ENCODE peak calls at places on chromosomes 12 and 14, in eight cellular contexts. R is spleen, U is HCT116, G is colonic mucosa, L is ovary, P is A673, A is adrenal gland, T is esophagus squamous epithelium. Z is an unnamed sample. For H3K4me1, the result is how much of the 10 kb centered on the place peaks cover.

GRCh38 chr12:133080619-133081407 is at the start of gene ZNF140:
- DNase-seq in T (peak), A (peak), U (no peak), R (peak), G (peak), L (peak), P (peak), Z (peak)

GRCh38 chr12:112894128-112894527 is 12.6 kb upstream of the OAS1 start:
- DNase-seq in L (no peak), G (no peak), P (no peak), U (no peak), A (no peak), T (no peak), R (no peak), Z (no peak)

GRCh38 chr12:62210422-62210821 is 49.8 kb upstream of the USP15 start:
- DNase-seq in P (peak), L (no peak), R (no peak), U (peak), T (no peak), G (no peak), A (peak), Z (no peak)

GRCh38 chr14:77124345-77125274 is 17.0 kb downstream of the ZDHHC22 start:
- DNase-seq in R (peak), L (no peak), P (peak), G (peak), A (peak), U (no peak), T (no peak), Z (no peak)

GRCh38 chr14:105465209-105466031 is 9.2 kb upstream of the CRIP2 start:
- DNase-seq in L (no peak), G (no peak), A (no peak), U (no peak), T (no peak), P (peak), R (no peak), Z (no peak)

GRCh38 chr12:107400686-107401447 is 284.7 kb upstream of the PWP1 start:
- DNase-seq in G (no peak), U (no peak), A (no peak), R (no peak), T (no peak), P (peak), L (no peak), Z (no peak)

GRCh38 chr12:111368684-111369495 is at the start of gene PHETA1:
- DNase-seq in A (peak), G (peak), T (peak), P (peak), U (peak), L (peak), R (peak), Z (peak)

GRCh38 chr12:55974308-55974724 is 438 bp downstream of the RAB5B start:
- DNase-seq in T (no peak), P (peak), A (peak), L (no peak), G (peak), R (no peak), U (no peak), Z (no peak)

GRCh38 chr14:65413739-65414045 is 1.2 kb downstream of the FUT8 start:
- DNase-seq in A (no peak), R (no peak), T (no peak), G (peak), U (no peak), L (no peak), P (no peak), Z (no peak)

GRCh38 chr12:105083041-105083440 is 1.2 kb downstream of the ALDH1L2 start:
- DNase-seq in R (no peak), G (no peak), L (no peak), P (no peak), A (no peak), T (no peak), U (no peak), Z (no peak)
- H3K4me3 ChIP-seq in R (no peak), G (no peak), L (no peak), P (peak), A (no peak), T (peak), U (no peak), Z (no peak)

DNA sequence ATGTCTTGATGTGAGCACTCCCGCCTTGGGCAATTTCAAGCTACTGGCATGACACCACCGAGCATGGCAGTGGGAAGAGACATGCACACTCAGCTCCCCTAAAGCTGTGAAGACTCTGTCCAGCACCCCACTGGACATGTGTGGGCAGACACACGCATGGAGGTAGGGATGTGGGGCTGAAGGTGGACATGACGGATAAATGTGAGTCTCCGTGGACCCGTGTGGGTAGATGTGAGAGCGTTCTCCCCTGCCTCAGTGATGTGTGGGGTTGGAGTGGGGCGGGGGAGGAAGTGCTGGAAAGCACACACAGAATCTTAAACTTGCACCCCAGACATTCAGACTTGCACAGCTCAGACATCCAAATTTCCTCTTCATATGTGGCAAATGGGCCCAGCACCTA is 12.6 kb downstream of the SLC6A12 start:
- DNase-seq in R (peak), U (no peak), L (no peak), P (no peak), G (no peak), A (no peak), T (no peak), Z (no peak)
- H3K27ac ChIP-seq in R (no peak), U (no peak), L (no peak), P (no peak), G (no peak), A (no peak), T (no peak), Z (no peak)

GRCh38 chr14:61238611-61239010 is 42.5 kb downstream of the TMEM30B start:
- DNase-seq in U (no peak), L (no peak), R (no peak), G (no peak), A (no peak), T (no peak), P (no peak), Z (no peak)
- H3K4me1 ChIP-seq in U (under half), L (under half), R (under half), G (under half), A (under half), T (under half), P (under half), Z (under half)

DNA sequence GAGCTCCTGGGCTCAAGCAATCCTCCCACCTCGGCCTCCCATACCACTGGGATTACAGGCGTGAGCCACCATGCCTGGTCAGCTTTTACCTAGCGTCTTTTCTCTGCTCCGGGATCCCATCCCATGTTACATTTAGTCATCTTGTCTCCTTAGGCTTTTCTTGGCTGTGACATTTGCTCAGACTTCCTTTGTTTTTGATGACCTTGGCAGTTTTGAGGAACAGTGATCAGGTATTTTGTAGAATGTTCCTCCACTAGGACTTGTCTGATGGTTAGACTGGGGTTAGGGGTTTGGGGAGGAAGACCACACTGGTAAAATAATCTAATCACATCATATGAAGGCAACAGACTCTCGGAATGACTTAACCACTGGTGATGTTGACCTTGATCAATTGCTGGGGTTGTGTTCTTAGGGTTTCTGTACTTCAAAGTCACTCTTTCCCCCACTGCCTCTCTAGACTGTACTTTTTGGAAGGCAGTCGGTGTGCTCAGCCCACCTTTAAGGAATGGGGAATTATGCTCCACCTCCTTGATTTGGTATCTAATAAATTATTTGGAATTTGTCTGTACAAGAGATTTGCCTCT is 48.4 kb downstream of the RIN3 start:
- DNase-seq in U (no peak), L (no peak), P (no peak), G (no peak), T (no peak), A (no peak), R (no peak), Z (no peak)
- H3K4me3 ChIP-seq in U (no peak), L (no peak), P (no peak), G (no peak), T (no peak), A (no peak), R (no peak), Z (no peak)

GRCh38 chr12:21831671-21832357 is 57.3 kb upstream of the KCNJ8 start:
- DNase-seq in R (no peak), A (no peak), G (no peak), L (peak), T (no peak), U (no peak), P (no peak), Z (no peak)
- H3K27ac ChIP-seq in R (no peak), A (no peak), G (no peak), L (peak), T (peak), U (no peak), P (no peak), Z (no peak)

DNA sequence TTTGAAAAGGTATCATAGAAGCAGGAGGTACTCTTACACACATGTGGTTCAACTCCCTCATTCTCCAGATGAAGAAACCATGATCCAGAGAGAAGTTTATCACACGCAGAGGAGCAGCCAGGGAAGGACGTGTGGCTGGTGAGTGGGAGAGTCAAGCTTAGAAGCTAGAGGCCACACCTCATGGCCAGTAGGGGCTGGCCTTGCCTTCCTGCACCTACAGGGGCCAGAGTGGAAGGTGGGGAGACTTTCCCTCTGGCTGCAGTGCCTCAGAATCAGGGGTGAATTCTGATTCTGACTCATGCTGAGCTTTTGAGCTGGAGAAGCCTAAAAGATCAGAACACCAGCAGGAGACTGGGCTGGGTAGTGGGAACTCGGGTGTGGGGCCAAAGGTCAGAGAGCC is 1067.9 kb downstream of the BCL11B start:
- DNase-seq in T (no peak), A (no peak), L (no peak), U (no peak), R (no peak), G (no peak), P (no peak), Z (no peak)
- H3K4me1 ChIP-seq in T (under half), A (under half), L (under half), U (under half), R (under half), G (under half), P (under half), Z (under half)

DNA sequence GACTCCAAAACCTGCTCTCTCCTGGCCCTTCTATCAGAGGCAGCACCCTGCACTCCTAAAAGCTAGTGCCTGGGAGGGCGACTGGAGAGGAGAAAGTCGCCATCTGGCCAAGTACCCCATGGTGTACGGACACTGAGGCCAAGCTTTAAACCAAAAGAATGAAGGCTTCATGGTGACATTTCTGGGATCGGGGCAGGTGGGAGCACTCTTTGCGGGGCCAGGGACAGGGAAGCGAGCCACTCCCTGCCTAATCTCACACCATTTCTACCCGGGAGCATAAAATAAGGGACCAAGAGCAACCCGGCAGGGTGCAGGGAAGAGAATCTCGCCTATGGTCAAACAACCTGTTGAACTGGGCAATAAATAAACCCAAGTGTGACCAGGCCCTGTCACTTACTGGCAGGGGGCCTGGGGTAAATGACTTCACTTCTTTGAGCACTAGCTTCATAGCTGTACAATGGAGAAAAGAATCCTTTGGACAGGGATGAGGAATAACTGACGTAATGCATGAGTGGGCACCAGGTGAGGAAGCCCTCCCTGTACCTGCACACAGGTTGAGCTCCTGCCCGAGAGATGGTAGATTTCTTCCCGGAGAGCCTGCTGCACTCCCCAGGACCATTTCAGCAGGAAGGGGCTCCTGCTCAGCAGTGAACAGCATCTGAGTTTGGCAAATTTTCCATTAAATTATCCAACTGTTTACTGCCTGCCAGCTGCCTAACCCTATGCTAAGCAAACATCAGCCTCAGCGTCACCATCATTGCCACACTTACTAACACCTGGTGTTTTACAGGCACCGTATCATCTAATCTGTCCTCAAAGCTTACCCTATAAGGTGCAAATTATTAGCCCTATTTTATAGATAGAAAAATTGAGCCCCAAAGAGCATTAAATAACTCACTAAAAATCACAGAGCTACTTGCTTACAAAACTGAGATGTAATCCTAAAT is 2.0 kb downstream of the SERPINA1 start:
- DNase-seq in L (no peak), G (no peak), U (no peak), A (no peak), T (no peak), R (no peak), P (no peak), Z (no peak)
- H3K4me3 ChIP-seq in L (no peak), G (no peak), U (no peak), A (no peak), T (no peak), R (no peak), P (no peak), Z (no peak)

GRCh38 chr12:14390885-14391530 is 25.5 kb downstream of the ATF7IP start:
- DNase-seq in U (no peak), L (no peak), P (no peak), T (no peak), G (no peak), R (no peak), A (no peak), Z (no peak)

GRCh38 chr12:14393736-14394135 is 28.3 kb downstream of the ATF7IP start:
- DNase-seq in P (no peak), G (no peak), R (no peak), T (no peak), U (no peak), L (no peak), A (no peak), Z (no peak)

GRCh38 chr12:14387472-14387871 is 22.0 kb downstream of the ATF7IP start:
- DNase-seq in U (no peak), R (no peak), A (no peak), G (no peak), T (no peak), L (no peak), P (no peak), Z (no peak)

GRCh38 chr12:14394317-14395058 is 29.0 kb downstream of the ATF7IP start:
- DNase-seq in L (no peak), A (peak), P (peak), R (no peak), U (peak), G (peak), T (no peak), Z (no peak)

DNA sequence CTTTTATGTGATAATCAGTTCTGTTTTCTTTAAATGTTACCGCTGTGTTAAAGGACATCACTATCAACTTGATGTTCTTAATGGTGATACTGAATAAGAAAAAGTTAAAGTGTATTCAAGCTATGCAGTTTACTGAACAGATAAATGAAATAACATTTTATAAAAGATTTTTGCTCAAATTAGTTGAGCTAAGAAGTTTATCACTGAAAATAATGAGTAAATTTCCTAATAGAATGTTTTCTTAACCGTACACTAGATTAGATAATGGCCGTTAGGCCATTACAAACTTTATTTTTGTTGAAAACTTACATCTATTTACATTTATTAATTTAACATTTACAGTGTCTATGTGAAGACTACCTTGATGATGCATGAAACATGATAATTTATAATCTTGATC is 25.0 kb downstream of the ATF7IP start:
- DNase-seq in P (no peak), A (no peak), G (no peak), U (no peak), R (no peak), T (no peak), L (no peak), Z (no peak)
- H3K27ac ChIP-seq in P (peak), A (no peak), G (no peak), U (no peak), R (no peak), T (peak), L (no peak), Z (no peak)

GRCh38 chr14:73754911-73755360 is 40.8 kb upstream of the PNMA1 start:
- DNase-seq in P (no peak), U (no peak), T (no peak), L (peak), R (peak), A (no peak), G (no peak), Z (no peak)

GRCh38 chr14:73753887-73754880 is 40.0 kb upstream of the PNMA1 start:
- DNase-seq in U (no peak), A (peak), P (no peak), R (peak), T (no peak), G (peak), L (no peak), Z (no peak)

GRCh38 chr14:73752297-73752992 is 38.3 kb upstream of the PNMA1 start:
- DNase-seq in L (peak), A (peak), R (peak), G (peak), U (no peak), P (peak), T (no peak), Z (peak)

GRCh38 chr14:73751157-73751691 is 37.0 kb upstream of the PNMA1 start:
- DNase-seq in A (no peak), U (no peak), R (peak), P (no peak), G (no peak), L (no peak), T (no peak), Z (no peak)

GRCh38 chr14:73753043-73753886 is 39.1 kb upstream of the PNMA1 start:
- DNase-seq in G (peak), U (no peak), R (peak), A (no peak), T (no peak), L (no peak), P (no peak), Z (no peak)
- H3K4me1 ChIP-seq in G (half or more), U (under half), R (half or more), A (half or more), T (half or more), L (half or more), P (half or more), Z (half or more)

GRCh38 chr12:25590021-25590721 is 37.1 kb upstream of the LMNTD1 start:
- DNase-seq in P (no peak), T (no peak), R (no peak), G (no peak), U (no peak), A (no peak), L (no peak), Z (no peak)

GRCh38 chr12:25594376-25594775 is 41.3 kb upstream of the LMNTD1 start:
- DNase-seq in G (no peak), A (no peak), R (no peak), T (no peak), L (no peak), U (no peak), P (no peak), Z (no peak)

GRCh38 chr12:25587346-25587745 is 34.3 kb upstream of the LMNTD1 start:
- DNase-seq in L (no peak), G (no peak), U (no peak), A (no peak), P (no peak), R (no peak), T (no peak), Z (no peak)

GRCh38 chr12:25591132-25591531 is 38.0 kb upstream of the LMNTD1 start:
- DNase-seq in R (no peak), P (no peak), A (no peak), G (no peak), L (no peak), U (no peak), T (no peak), Z (no peak)

DNA sequence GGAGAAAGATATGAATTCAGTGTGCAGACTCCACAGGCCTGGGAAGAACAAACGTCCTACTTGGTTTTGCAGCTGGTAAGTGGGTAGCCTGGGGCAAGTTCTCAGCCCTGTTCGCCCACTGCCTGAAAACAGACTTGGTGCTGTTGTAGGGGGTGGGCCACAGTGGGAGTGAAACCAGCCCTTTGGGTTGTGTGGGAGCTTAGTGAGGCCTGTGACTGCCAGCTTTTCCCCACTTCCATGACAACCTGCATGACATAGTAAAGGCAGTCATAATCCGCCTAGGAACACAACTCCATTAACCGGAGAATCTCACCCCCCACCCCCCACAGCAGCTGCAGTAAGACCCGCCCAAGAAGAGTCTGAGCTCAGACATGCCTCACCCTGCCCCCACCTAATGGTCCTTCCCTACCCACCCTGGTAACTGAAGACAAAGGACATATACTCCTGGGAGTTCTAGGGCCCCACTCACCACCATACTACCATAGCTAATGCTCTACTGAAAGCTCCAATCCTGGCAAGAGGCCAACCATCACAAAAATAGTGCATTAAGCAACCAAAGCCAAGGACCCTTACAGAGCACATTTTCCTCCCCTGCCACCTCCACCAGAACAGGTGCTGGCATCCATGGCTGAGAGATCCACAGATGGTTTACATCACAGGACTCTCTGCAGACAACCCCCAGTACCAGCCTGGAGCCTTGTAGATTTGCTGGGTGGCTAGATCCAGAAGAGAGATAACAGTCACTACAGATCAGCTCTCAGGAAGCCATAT is 39.8 kb upstream of the LMNTD1 start:
- DNase-seq in A (no peak), R (no peak), G (no peak), L (no peak), U (no peak), P (peak), T (no peak), Z (no peak)
- H3K4me3 ChIP-seq in A (no peak), R (no peak), G (no peak), L (no peak), U (no peak), P (no peak), T (no peak), Z (no peak)

Z was measured in RWPE2.